ENCODE peak calls at places on chromosomes 6 and 20, in four cellular contexts. L is stomach, T is HT1080, C is HFF-Myc. I is an unnamed sample.

GRCh38 chr20:21159658-21160380 is 33.9 kb downstream of the KIZ start:
- DNase-seq in L (no peak), C (no peak), T (no peak), I (no peak)

GRCh38 chr20:50019466-50020256 is 36.9 kb downstream of the SNAI1 start:
- DNase-seq in L (no peak), C (no peak), T (no peak), I (peak)

GRCh38 chr20:833121-833449 is 430 bp upstream of the FAM110A start:
- DNase-seq in C (no peak), L (no peak), T (no peak), I (no peak)

GRCh38 chr6:2149370-2150006 is 95.9 kb downstream of the GMDS start:
- DNase-seq in L (no peak), C (no peak), T (no peak), I (no peak)

GRCh38 chr6:38239719-38240451 is 399.8 kb downstream of the BTBD9 start:
- DNase-seq in T (peak), C (peak), L (no peak), I (no peak)

GRCh38 chr6:152701081-152701862 is 3.6 kb downstream of the MYCT1 start:
- DNase-seq in L (no peak), C (no peak), T (no peak), I (no peak)

GRCh38 chr20:61875221-61875885 is 190.3 kb downstream of the TAF4 start:
- DNase-seq in L (no peak), T (no peak), C (no peak), I (peak)

GRCh38 chr20:45842169-45842812 is 8.7 kb downstream of the SNX21 start:
- DNase-seq in L (no peak), T (no peak), C (no peak), I (no peak)

GRCh38 chr20:61584851-61585250 is 332.8 kb downstream of the CDH4 start:
- DNase-seq in C (no peak), L (no peak), T (no peak), I (peak)

GRCh38 chr6:34529665-34530327 is 26.3 kb downstream of the SPDEF start:
- DNase-seq in L (peak), C (no peak), T (no peak), I (peak)

GRCh38 chr6:53862517-53863457 is 68.0 kb downstream of the LRRC1 start:
- DNase-seq in C (no peak), T (peak), L (no peak), I (no peak)

GRCh38 chr6:89518352-89519055 is 85.6 kb downstream of the ANKRD6 start:
- DNase-seq in L (no peak), C (no peak), T (no peak), I (no peak)

GRCh38 chr6:95786802-95787201 is 209.5 kb downstream of the MANEA start:
- DNase-seq in C (no peak), T (no peak), L (no peak), I (no peak)

GRCh38 chr6:144150673-144151009 is 324 bp downstream of the STX11 start:
- DNase-seq in T (peak), L (no peak), C (no peak), I (peak)

GRCh38 chr20:9241232-9241692 is 172.4 kb downstream of the PLCB4 start:
- DNase-seq in C (peak), L (no peak), T (peak), I (no peak)

GRCh38 chr6:30102701-30103629 is 9.9 kb downstream of the TRIM31 start:
- DNase-seq in C (peak), T (peak), L (peak), I (peak)

GRCh38 chr6:36698871-36699271 is 1.2 kb downstream of the RAB44 start:
- DNase-seq in C (no peak), L (no peak), T (no peak), I (no peak)

GRCh38 chr6:364609-365540 is 26.7 kb upstream of the IRF4 start:
- DNase-seq in C (no peak), T (no peak), L (no peak), I (no peak)

GRCh38 chr20:46757754-46758678 is 48.6 kb downstream of the SLC2A10 start:
- DNase-seq in C (peak), T (peak), L (peak), I (peak)

GRCh38 chr20:50491926-50492634 is 18.1 kb upstream of the PTPN1 start:
- DNase-seq in L (no peak), C (no peak), T (no peak), I (no peak)